ENCODE peak calls at places on chromosomes 5 and 9, in nine cellular contexts. P is SJSA1; F is activated CD8-positive, alpha-beta memory T cell treated with anti-CD3 and anti-CD28 coated beads for 4 hours; S is activated CD4-positive, alpha-beta T cell treated with anti-CD3 and anti-CD28 coated beads, Interleukin-2, amount 10 ng/mL, durations not matched to agents 7 days and 5 days; H is Right ventricle myocardium inferior; J is HTR-8/SVneo; K is NCI-H2171 treated with DMSO at 0.1 percent for 48 hours; D is central memory CD8-positive, alpha-beta T cell; Q is stimulated activated CD4-positive, alpha-beta T cell treated with anti-CD3 and anti-CD28 coated beads, Interleukin-12 subunit alpha, Interleukin-12 subunit beta, amount 100 ng/mL, for 48 hours. Y is an unnamed sample.

GRCh38 chr9:21316860-21317259 is 11.7 kb upstream of the IFNA5 start:
- DNase-seq in D (no peak), H (no peak), Q (no peak), K (no peak), P (no peak), J (no peak), F (no peak), S (no peak), Y (no peak)

GRCh38 chr5:21070871-21071270 is 1082.9 kb upstream of the CDH18 start:
- DNase-seq in D (no peak), J (no peak), Q (no peak), P (no peak), S (no peak), K (no peak), H (no peak), F (no peak), Y (no peak)

GRCh38 chr9:134209731-134210311 is 45.5 kb upstream of the RNU6ATAC start:
- DNase-seq in S (no peak), J (no peak), D (no peak), H (peak), Q (no peak), P (no peak), F (no peak), K (no peak), Y (no peak)

GRCh38 chr9:87725356-87725899 is 491 bp upstream of the CTSL start:
- DNase-seq in D (no peak), H (no peak), Q (no peak), F (no peak), P (no peak), J (no peak), K (no peak), S (no peak), Y (no peak)

GRCh38 chr9:137580209-137580957 is 1.7 kb upstream of the DPH7 start:
- DNase-seq in H (no peak), S (peak), P (no peak), D (no peak), J (no peak), F (no peak), K (no peak), Q (no peak), Y (no peak)

GRCh38 chr9:1200847-1201251 is 150.7 kb downstream of the DMRT2 start:
- DNase-seq in P (no peak), H (no peak), F (no peak), J (no peak), S (no peak), Q (no peak), K (no peak), D (no peak), Y (no peak)

GRCh38 chr5:98205691-98206461 is 567.6 kb upstream of the RGMB start:
- DNase-seq in D (no peak), J (no peak), K (peak), Q (no peak), H (no peak), S (no peak), P (no peak), F (no peak), Y (no peak)

GRCh38 chr5:125717209-125717608 is 706.0 kb upstream of the GRAMD2B start:
- DNase-seq in D (no peak), J (peak), H (no peak), K (no peak), Q (no peak), S (no peak), P (peak), F (no peak), Y (no peak)

GRCh38 chr5:109177782-109178181 is 232.0 kb downstream of the PJA2 start:
- DNase-seq in P (no peak), J (no peak), Q (no peak), D (no peak), H (no peak), F (no peak), S (no peak), K (no peak), Y (no peak)

GRCh38 chr5:138953370-138954256 is 78.5 kb upstream of the LRRTM2 start:
- DNase-seq in D (no peak), J (no peak), Q (no peak), P (no peak), S (peak), H (peak), K (peak), F (no peak), Y (no peak)

Y was measured in activated naive CD8-positive, alpha-beta T cell treated with anti-CD3 and anti-CD28 coated beads, Interleukin-2, amount 50 U/mL, for 16 hours.